ENCODE peak calls at places on chromosome 1, in five cellular contexts. I is A549, L is stomach, J is SK-N-SH, P is esophagus muscularis mucosa. W is an unnamed sample.

GRCh38 chr1:226355679-226356583 is 47.0 kb upstream of the LIN9 start:
- DNase-seq in I (no peak), L (no peak), J (peak), P (no peak), W (no peak)

GRCh38 chr1:74465193-74465681 is 47.2 kb downstream of the LRRC53 start:
- DNase-seq in I (no peak), J (no peak), L (no peak), P (no peak), W (no peak)

GRCh38 chr1:202954057-202954745 is 3.9 kb downstream of the ADIPOR1 start:
- DNase-seq in I (no peak), L (no peak), J (no peak), P (no peak), W (no peak)

GRCh38 chr1:71047635-71048607 is at the start of gene PTGER3:
- DNase-seq in I (no peak), L (peak), J (peak), P (peak), W (peak)

GRCh38 chr1:85612704-85613361 is 32.3 kb downstream of the CCN1 start:
- DNase-seq in J (no peak), P (no peak), L (no peak), I (peak), W (no peak)

GRCh38 chr1:25037174-25038074 is 107.3 kb upstream of the RUNX3 start:
- DNase-seq in L (no peak), J (peak), I (peak), P (no peak), W (peak)

GRCh38 chr1:85460555-85461088 is 4.3 kb downstream of the DDAH1 start:
- DNase-seq in I (no peak), P (peak), L (peak), J (no peak), W (no peak)

GRCh38 chr1:211621471-211622198 is 42.7 kb upstream of the SLC30A1 start:
- DNase-seq in I (no peak), J (no peak), P (no peak), L (no peak), W (no peak)

GRCh38 chr1:30518186-30518585 is 205.2 kb downstream of the MATN1 start:
- DNase-seq in I (no peak), L (peak), P (no peak), J (no peak), W (no peak)

GRCh38 chr1:178121883-178122282 is 28.0 kb downstream of the RASAL2 start:
- DNase-seq in L (no peak), P (no peak), I (no peak), J (no peak), W (no peak)

GRCh38 chr1:109248444-109248796 is 919 bp upstream of the CELSR2 start:
- DNase-seq in P (no peak), I (no peak), L (no peak), J (no peak), W (no peak)

GRCh38 chr1:53891021-53891420 is 1.4 kb upstream of the YIPF1 start:
- DNase-seq in P (no peak), J (no peak), I (no peak), L (no peak), W (no peak)
- TF ChIP-seq EP300 in P (no peak), J (no peak), I (no peak), L (no peak), W (no peak)

GRCh38 chr1:7961199-7962010 is at the start of gene PARK7:
- DNase-seq in I (peak), P (peak), J (peak), L (peak), W (peak)
- TF ChIP-seq EP300 in I (no peak), P (no peak), J (no peak), L (no peak), W (no peak)

GRCh38 chr1:23381233-23381885 is 11.7 kb upstream of the ZNF436 start:
- DNase-seq in I (no peak), J (no peak), P (no peak), L (no peak), W (no peak)

GRCh38 chr1:23383547-23384311 is 14.1 kb upstream of the ZNF436 start:
- DNase-seq in L (no peak), J (no peak), I (no peak), P (no peak), W (no peak)

GRCh38 chr1:23387494-23387893 is 17.9 kb upstream of the ZNF436 start:
- DNase-seq in L (no peak), J (no peak), P (no peak), I (no peak), W (no peak)

GRCh38 chr1:23385119-23385621 is 15.5 kb upstream of the ZNF436 start:
- DNase-seq in I (no peak), L (no peak), P (no peak), J (no peak), W (no peak)

DNA sequence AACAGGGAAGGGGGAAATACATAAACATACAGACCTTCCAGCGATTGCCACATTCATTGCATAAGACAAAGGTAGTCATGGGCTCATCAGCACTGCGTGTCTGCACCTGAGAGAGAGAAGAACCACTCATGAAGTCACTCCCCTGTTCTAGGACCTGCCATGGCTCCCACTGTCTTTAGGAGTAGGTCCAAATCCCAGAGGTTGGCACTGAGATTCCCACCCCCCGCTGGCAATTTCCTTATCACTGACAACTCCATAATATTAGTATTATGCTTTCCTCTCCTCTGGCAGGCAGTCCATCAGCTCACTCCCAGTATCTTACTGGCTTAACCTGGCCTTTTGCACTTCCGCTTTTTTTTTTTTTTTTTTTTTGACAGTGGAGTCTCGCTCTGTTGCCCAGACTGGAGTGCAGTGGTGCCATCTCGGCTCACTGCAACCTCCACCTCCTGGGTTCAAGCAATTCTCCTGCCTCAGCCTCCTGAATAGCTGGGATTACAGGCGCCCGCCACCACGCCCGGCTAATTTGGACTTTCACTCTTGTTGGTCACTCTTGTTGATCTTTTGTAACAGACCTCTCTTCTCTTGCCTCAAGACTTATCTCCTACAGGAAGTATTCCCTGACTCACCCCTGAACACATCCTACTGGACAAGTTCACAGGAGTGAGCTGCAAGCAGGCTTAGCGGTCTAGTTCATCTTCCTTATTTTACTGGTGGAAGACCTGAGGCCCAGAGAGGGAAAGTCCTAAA is 14.8 kb upstream of the ZNF436 start:
- DNase-seq in I (peak), L (no peak), P (no peak), J (no peak), W (no peak)
- TF ChIP-seq EP300 in I (no peak), L (no peak), P (no peak), J (no peak), W (no peak)

DNA sequence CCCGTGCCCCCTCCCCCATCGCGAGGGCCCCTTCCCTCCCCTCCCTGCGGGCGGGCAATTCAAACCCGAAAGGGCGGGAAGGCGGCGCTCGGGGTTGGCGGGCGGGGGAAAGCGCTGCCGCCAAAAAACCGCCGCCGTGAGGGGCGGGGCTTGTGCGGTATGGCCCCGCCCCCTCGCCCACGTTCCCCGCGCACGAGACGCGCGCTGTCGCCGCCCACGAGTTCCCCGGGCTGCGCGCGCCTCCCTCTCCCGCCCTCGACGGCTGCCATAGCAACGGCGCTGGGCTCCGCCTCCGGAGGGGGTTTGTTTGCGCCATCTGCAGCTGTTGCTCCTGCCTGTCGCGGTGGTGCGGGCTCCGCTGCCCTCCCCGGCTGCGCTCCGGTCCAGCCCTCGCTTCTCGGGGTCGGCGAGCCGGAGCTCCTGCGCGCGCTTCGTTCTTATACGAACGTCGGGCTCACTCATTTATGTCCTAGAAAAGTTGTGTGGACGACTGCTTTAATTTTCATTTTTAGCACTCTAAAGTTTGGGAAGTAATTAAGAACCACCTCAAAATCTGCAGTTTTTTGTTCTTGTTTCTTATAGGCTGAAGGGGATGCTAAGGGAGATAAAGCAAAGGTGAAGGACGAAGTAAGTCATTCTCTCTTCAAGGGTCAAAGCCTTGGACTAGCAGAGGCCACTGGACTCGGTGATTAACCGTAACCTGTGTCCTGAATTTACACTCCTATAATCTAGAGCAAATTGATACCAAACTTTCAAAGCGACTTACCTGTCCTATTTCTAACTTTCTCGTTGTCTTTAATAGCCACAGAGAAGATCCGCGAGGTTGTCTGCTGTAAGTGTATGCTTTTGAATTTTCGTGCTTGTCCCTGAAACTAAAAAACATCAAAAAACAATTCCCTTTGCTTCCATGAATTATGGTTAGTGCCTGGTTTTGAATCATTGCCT is 933 bp downstream of the HMGN2 start:
- DNase-seq in I (peak), L (peak), P (peak), J (peak), W (peak)
- TF ChIP-seq EP300 in I (no peak), L (no peak), P (no peak), J (no peak), W (no peak)

DNA sequence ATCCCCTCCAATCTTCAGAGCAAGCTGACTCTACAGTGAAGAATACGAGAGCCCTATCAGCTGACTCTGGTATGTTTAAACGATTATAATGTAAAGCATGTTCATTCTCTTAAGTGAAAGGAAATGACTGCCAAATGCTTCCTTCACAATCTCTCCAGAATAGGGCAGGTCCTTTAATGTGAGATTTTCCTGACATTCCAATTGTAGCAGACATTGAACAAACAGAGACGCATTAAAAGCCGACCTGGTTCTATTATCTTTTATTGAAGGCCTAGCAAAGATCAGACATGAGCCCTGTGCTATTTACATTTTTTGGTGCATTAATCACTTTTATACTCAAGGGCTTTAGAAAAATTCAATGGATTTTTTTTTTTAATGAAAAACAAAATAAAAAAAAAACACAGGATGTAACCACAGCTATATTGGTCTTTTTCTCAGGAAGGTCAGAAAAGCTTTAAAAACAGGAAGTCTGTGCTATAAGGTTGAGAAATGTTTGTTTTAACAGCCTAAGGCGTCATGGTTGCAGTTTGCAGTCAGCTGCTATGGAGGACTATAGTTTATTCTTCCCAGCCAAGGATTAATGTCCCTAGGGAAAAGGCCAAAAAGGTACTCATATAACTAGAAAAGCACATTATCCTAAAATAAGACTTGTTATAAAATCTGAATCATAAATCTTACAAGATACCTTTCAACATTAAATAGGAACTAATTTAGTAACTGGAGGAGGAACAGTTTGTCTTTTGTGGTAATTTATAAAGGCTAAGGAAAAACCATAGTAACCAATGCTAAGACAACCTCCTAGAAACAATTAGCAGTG is 104.8 kb downstream of the RERE start:
- DNase-seq in L (no peak), P (no peak), I (peak), J (no peak), W (no peak)
- TF ChIP-seq EP300 in L (no peak), P (no peak), I (peak), J (no peak), W (no peak)

GRCh38 chr1:32981003-32981909 is 16.6 kb upstream of the RNF19B start:
- DNase-seq in P (no peak), I (peak), J (no peak), L (peak), W (no peak)
- TF ChIP-seq EP300 in P (no peak), I (no peak), J (no peak), L (no peak), W (no peak)

GRCh38 chr1:182101415-182102041 is 40.0 kb upstream of the ZNF648 start:
- DNase-seq in P (peak), L (peak), I (no peak), J (no peak), W (peak)
- TF ChIP-seq EP300 in P (no peak), L (no peak), I (no peak), J (no peak), W (peak)

DNA sequence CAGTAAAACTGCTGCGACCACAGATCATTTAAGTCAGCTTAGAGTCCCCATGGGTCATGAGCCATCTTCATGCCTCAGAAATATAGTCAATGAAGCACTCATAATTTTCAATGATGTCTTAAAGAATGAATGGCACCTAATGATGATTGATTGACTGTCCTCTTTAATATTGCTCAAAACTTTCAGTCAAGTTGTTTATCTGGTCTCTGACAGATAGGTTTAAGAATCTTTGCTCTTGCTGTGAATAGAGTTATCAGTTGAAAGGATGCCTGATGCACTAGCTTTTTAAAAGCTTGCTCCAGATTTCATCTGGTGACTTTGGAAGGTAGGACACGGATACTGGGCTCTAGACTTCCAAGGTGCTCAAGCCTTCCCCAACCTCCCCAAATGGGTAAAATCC is 45.1 kb downstream of the COLGALT2 start:
- DNase-seq in P (no peak), L (no peak), I (no peak), J (no peak), W (no peak)
- TF ChIP-seq EP300 in P (no peak), L (no peak), I (no peak), J (no peak), W (no peak)

DNA sequence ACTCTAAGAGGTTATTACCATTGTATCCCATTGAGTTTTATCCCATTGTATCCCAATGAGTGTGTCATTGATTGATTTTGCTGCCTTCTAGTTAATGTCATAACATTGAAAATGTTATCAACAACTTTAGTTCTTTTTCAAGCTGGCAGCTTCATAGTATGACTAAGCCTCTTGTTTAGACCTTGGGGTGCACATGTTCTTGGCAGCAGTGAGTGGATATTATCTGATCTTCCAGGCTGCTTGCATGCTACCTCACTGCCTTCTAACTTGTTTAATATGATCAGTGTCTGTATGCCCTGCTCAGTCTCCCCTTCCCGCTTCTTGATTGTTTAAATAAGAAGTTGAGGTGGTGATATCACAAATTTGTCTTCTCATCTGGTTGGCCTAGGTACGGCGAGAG is 24.6 kb downstream of the NTPCR start:
- DNase-seq in L (no peak), I (no peak), J (no peak), P (no peak), W (no peak)
- TF ChIP-seq EP300 in L (no peak), I (no peak), J (no peak), P (no peak), W (no peak)

W was measured in H1.